ENCODE peak calls at places on chromosomes 16 and 17, in ten cellular contexts. I is naive B cell; P is iPS-NIHi11; O is T-helper 2 cell treated with Interferon-gamma antibody and Interleukin-4, amounts not matched to agents 5 μg/mL and 100 μg/mL, for 36 hours; B is NCI-H1105; Q is activated effector memory CD4-positive, alpha-beta T cell treated with Interleukin-2 at 50 U/mL for 16 hours; S is mesenteric fat pad; Y is dorsolateral prefrontal cortex; W is AG04450; N is activated CD8-positive, alpha-beta T cell treated with anti-CD3 and anti-CD28 coated beads, Interleukin-2, amount 10 ng/mL, durations not matched to agents 7 days and 5 days. Z is an unnamed sample.

GRCh38 chr17:58136669-58137279 is 11.4 kb upstream of the OR4D1 start:
- DNase-seq in I (no peak), Y (no peak), N (no peak), B (no peak), S (no peak), O (no peak), W (no peak), Q (no peak), P (peak), Z (no peak)

GRCh38 chr17:44589316-44590071 is 32.2 kb downstream of the FZD2 start:
- DNase-seq in W (no peak), Q (no peak), B (no peak), Y (no peak), I (no peak), P (no peak), O (no peak), N (no peak), S (no peak), Z (no peak)

GRCh38 chr16:10728035-10728462 is 15.6 kb upstream of the NUBP1 start:
- DNase-seq in N (no peak), I (no peak), B (no peak), Y (no peak), P (no peak), S (no peak), W (no peak), O (no peak), Q (no peak), Z (peak)

GRCh38 chr16:75909746-75910145 is 183.5 kb upstream of the CPHXL start:
- DNase-seq in Q (no peak), P (no peak), O (no peak), S (no peak), N (no peak), I (no peak), B (no peak), W (no peak), Y (no peak), Z (no peak)

GRCh38 chr17:40322417-40323315 is 13.7 kb downstream of the RARA start:
- DNase-seq in W (no peak), B (no peak), S (no peak), P (peak), N (peak), Q (peak), O (peak), I (peak), Y (peak), Z (peak)

GRCh38 chr17:20008242-20009051 is 712 bp upstream of the SPECC1 start:
- DNase-seq in P (peak), Q (no peak), O (peak), W (no peak), Y (peak), N (peak), I (no peak), B (peak), S (no peak), Z (no peak)

GRCh38 chr17:43825567-43825966 is 7.4 kb downstream of the MPP3 start:
- DNase-seq in I (no peak), B (no peak), S (no peak), W (no peak), O (no peak), Q (no peak), Y (no peak), N (no peak), P (no peak), Z (no peak)

GRCh38 chr16:67190448-67191399 is 788 bp upstream of the EXOC3L1 start:
- DNase-seq in B (no peak), O (no peak), I (no peak), S (no peak), Q (no peak), N (no peak), Y (no peak), W (peak), P (no peak), Z (no peak)

GRCh38 chr17:82061047-82061925 is 4.3 kb downstream of the DUS1L start:
- DNase-seq in Y (no peak), Q (no peak), P (no peak), W (no peak), O (no peak), S (no peak), N (no peak), I (no peak), B (no peak), Z (no peak)

GRCh38 chr16:85104147-85104546 is 8.1 kb downstream of the CIBAR2 start:
- DNase-seq in B (no peak), P (no peak), I (no peak), O (no peak), Q (no peak), N (no peak), W (no peak), Y (no peak), S (no peak), Z (no peak)

GRCh38 chr16:15141586-15141985 is 47.5 kb upstream of the RRN3 start:
- DNase-seq in S (no peak), Y (no peak), P (no peak), I (no peak), W (no peak), Q (no peak), O (no peak), B (no peak), N (no peak), Z (no peak)

GRCh38 chr16:85162478-85163277 is 50.4 kb upstream of the CIBAR2 start:
- DNase-seq in N (no peak), P (no peak), Y (no peak), S (no peak), W (peak), I (no peak), O (no peak), Q (no peak), B (no peak), Z (peak)

GRCh38 chr17:51711581-51711980 is 446.9 kb downstream of the CA10 start:
- DNase-seq in N (no peak), O (no peak), I (no peak), B (no peak), Q (no peak), P (peak), S (no peak), Y (no peak), W (no peak), Z (no peak)

GRCh38 chr17:66038125-66038524 is 153.8 kb downstream of the CEP112 start:
- DNase-seq in P (no peak), S (no peak), I (no peak), O (no peak), W (no peak), Q (no peak), Y (no peak), B (no peak), N (no peak), Z (no peak)

GRCh38 chr17:77436058-77436442 is 295.3 kb downstream of the SEC14L1 start:
- DNase-seq in S (no peak), N (no peak), W (no peak), O (no peak), P (peak), I (no peak), B (no peak), Y (peak), Q (no peak), Z (peak)

GRCh38 chr16:23700509-23700908 is 12.5 kb downstream of the ERN2 start:
- DNase-seq in S (no peak), W (no peak), N (no peak), Q (no peak), O (no peak), B (no peak), I (no peak), P (peak), Y (no peak), Z (peak)

GRCh38 chr16:68363847-68364600 is 53.2 kb downstream of the PRMT7 start:
- DNase-seq in S (no peak), B (no peak), P (no peak), Q (no peak), I (no peak), O (no peak), N (no peak), W (no peak), Y (no peak), Z (no peak)

GRCh38 chr16:64751906-64752305 is 370.0 kb downstream of the CDH11 start:
- DNase-seq in P (peak), S (no peak), N (no peak), I (no peak), Q (no peak), B (no peak), W (peak), O (no peak), Y (no peak), Z (no peak)

GRCh38 chr17:74830861-74831260 is 28.8 kb downstream of the GRIN2C start:
- DNase-seq in N (no peak), Q (no peak), I (no peak), B (no peak), Y (no peak), W (no peak), O (no peak), P (no peak), S (no peak), Z (no peak)

GRCh38 chr16:14013145-14013570 is 58.0 kb upstream of the MRTFB start:
- DNase-seq in Q (no peak), S (peak), P (no peak), N (no peak), W (no peak), B (no peak), O (no peak), I (no peak), Y (no peak), Z (no peak)

GRCh38 chr17:8151641-8152111 is 528 bp downstream of the PER1 start:
- DNase-seq in B (peak), Q (no peak), O (peak), I (no peak), W (no peak), P (no peak), N (no peak), S (no peak), Y (peak), Z (no peak)

GRCh38 chr17:79922161-79922569 is 82.9 kb upstream of the CBX4 start:
- DNase-seq in Q (no peak), Y (no peak), I (no peak), W (no peak), O (no peak), B (no peak), N (no peak), P (no peak), S (no peak), Z (no peak)

GRCh38 chr16:23858496-23859062 is 22.8 kb downstream of the PRKCB start:
- DNase-seq in O (no peak), P (no peak), Y (no peak), N (no peak), Q (no peak), S (no peak), I (no peak), B (no peak), W (no peak), Z (no peak)

GRCh38 chr16:12349950-12350842 is 373.7 kb downstream of the SNX29 start:
- DNase-seq in B (no peak), S (no peak), I (no peak), Y (peak), N (no peak), W (no peak), Q (no peak), O (no peak), P (no peak), Z (no peak)

GRCh38 chr16:83530293-83530692 is 277.5 kb upstream of the HSBP1 start:
- DNase-seq in I (no peak), P (no peak), S (no peak), Q (no peak), B (no peak), W (no peak), Y (no peak), O (no peak), N (no peak), Z (no peak)

GRCh38 chr17:3635474-3636153 is 436 bp downstream of the SHPK start:
- DNase-seq in Y (no peak), Q (no peak), S (no peak), N (no peak), B (no peak), W (no peak), P (no peak), I (no peak), O (no peak), Z (peak)

GRCh38 chr17:75078097-75079022 is 9.4 kb upstream of the SLC16A5 start:
- DNase-seq in O (no peak), S (no peak), W (peak), I (no peak), N (no peak), P (no peak), B (no peak), Y (no peak), Q (no peak), Z (no peak)

GRCh38 chr16:10971560-10971961 is 27.2 kb downstream of the CLEC16A start:
- DNase-seq in P (peak), Y (no peak), N (peak), W (peak), B (peak), Q (no peak), I (peak), S (no peak), O (no peak), Z (peak)

GRCh38 chr16:65445313-65446260 is 323.7 kb upstream of the CDH11 start:
- DNase-seq in B (no peak), N (no peak), W (no peak), O (no peak), Q (no peak), S (no peak), Y (no peak), P (no peak), I (no peak), Z (no peak)

GRCh38 chr17:79948406-79948917 is 87.2 kb downstream of the TBC1D16 start:
- DNase-seq in W (no peak), Y (peak), I (no peak), O (no peak), B (no peak), P (no peak), N (no peak), S (peak), Q (no peak), Z (no peak)